ENCODE peak calls at places on chromosomes 11 and 22, in four cellular contexts. H is endothelial cell of umbilical vein, X is lower lobe of right lung, S is spleen. D is an unnamed sample.
A peak's percentile ranks its signal among the peaks of the same experiment; 100 is the strongest.

GRCh38 chr11:63014408-63015055 is 1.1 kb downstream of the SLC22A8 start:
- DNase-seq in H (no peak), X (no peak), S (no peak), D (no peak)

GRCh38 chr11:59939482-59939881 is 1.2 kb downstream of the OOSP1 start:
- DNase-seq in H (no peak), X (no peak), S (no peak), D (no peak)

GRCh38 chr11:84165139-84165538 is 879.0 kb upstream of the CCDC90B start:
- DNase-seq in H (no peak), X (no peak), S (no peak), D (no peak)

GRCh38 chr11:130979386-130979972 is 63.2 kb upstream of the SNX19 start:
- DNase-seq in H (peak; percentile 20), X (no peak), S (no peak), D (peak; percentile 10)

GRCh38 chr11:133929401-133930052 is 27.2 kb downstream of the IGSF9B start:
- DNase-seq in H (no peak), X (no peak), S (no peak), D (no peak)

GRCh38 chr22:34427436-34427835 is 507.2 kb upstream of the LARGE1 start:
- DNase-seq in H (no peak), X (no peak), S (no peak), D (no peak)

GRCh38 chr11:119545978-119546915 is 123.3 kb upstream of the THY1 start:
- DNase-seq in H (no peak), X (no peak), S (no peak), D (no peak)

GRCh38 chr22:17205432-17205831 is 13.8 kb downstream of the ADA2 start:
- DNase-seq in H (no peak), X (no peak), S (no peak), D (no peak)

GRCh38 chr22:20203142-20204099 is 52.6 kb upstream of the CCDC188 start:
- DNase-seq in H (peak; percentile 22), X (peak; percentile 64), S (no peak), D (no peak)

GRCh38 chr11:18012314-18012905 is 437 bp downstream of the SERGEF start:
- DNase-seq in H (peak; percentile 29), X (peak; percentile 50), S (no peak), D (no peak)

GRCh38 chr11:66612458-66612857 is 4.0 kb upstream of the RBM14 start:
- DNase-seq in H (no peak), X (no peak), S (no peak), D (no peak)

GRCh38 chr11:90133560-90134145 is 810 bp upstream of the NAALAD2 start:
- DNase-seq in H (no peak), X (no peak), S (no peak), D (no peak)

GRCh38 chr11:368414-369335 is 624 bp upstream of the B4GALNT4 start:
- DNase-seq in H (peak; percentile 14), X (peak; percentile 41), S (no peak), D (no peak)

GRCh38 chr11:65834202-65834601 is 439 bp downstream of the SNX32 start:
- DNase-seq in H (no peak), X (no peak), S (no peak), D (no peak)

GRCh38 chr22:46114518-46115387 is 35.6 kb upstream of the PPARA start:
- DNase-seq in H (no peak), X (no peak), S (no peak), D (no peak)

GRCh38 chr22:32828150-32828549 is 26.6 kb downstream of the TIMP3 start:
- DNase-seq in H (no peak), X (no peak), S (no peak), D (no peak)

GRCh38 chr11:3162410-3163240 is 2.5 kb downstream of the OSBPL5 start:
- DNase-seq in H (no peak), X (peak; percentile 29), S (peak; percentile 68), D (no peak)

GRCh38 chr11:12079726-12080556 is 30.4 kb upstream of the MICAL2 start:
- DNase-seq in H (peak; percentile 95), X (no peak), S (no peak), D (peak; percentile 90)

GRCh38 chr11:19697721-19698121 is 14.9 kb upstream of the NAV2 start:
- DNase-seq in H (no peak), X (no peak), S (no peak), D (no peak)

GRCh38 chr11:65786786-65787636 is at the start of gene OVOL1:
- DNase-seq in H (no peak), X (peak; percentile 81), S (peak; percentile 84), D (no peak)

GRCh38 chr11:69598147-69598546 is 42.8 kb upstream of the CCND1 start:
- DNase-seq in H (peak; percentile 5), X (no peak), S (no peak), D (no peak)

GRCh38 chr22:43566561-43567332 is 154.9 kb downstream of the MPPED1 start:
- DNase-seq in H (no peak), X (no peak), S (no peak), D (no peak)

GRCh38 chr11:14454861-14455632 is 44.6 kb downstream of the COPB1 start:
- DNase-seq in H (peak; percentile 68), X (no peak), S (no peak), D (no peak)

GRCh38 chr11:119902656-119903181 is 173.7 kb upstream of the NECTIN1 start:
- DNase-seq in H (no peak), X (no peak), S (peak; percentile 1), D (no peak)

GRCh38 chr11:1198766-1199688 is 23.8 kb upstream of the MUC5B start:
- DNase-seq in H (no peak), X (peak; percentile 47), S (peak; percentile 72), D (no peak)

GRCh38 chr11:7534030-7534378 is 20.2 kb downstream of the PPFIBP2 start:
- DNase-seq in H (no peak), X (no peak), S (no peak), D (no peak)

GRCh38 chr11:7538466-7539454 is 25.0 kb downstream of the PPFIBP2 start:
- DNase-seq in H (no peak), X (no peak), S (no peak), D (peak; percentile 28)

GRCh38 chr11:7537260-7537659 is 23.5 kb downstream of the PPFIBP2 start:
- DNase-seq in H (no peak), X (no peak), S (no peak), D (no peak)

GRCh38 chr11:7538023-7538422 is 24.2 kb downstream of the PPFIBP2 start:
- DNase-seq in H (no peak), X (no peak), S (no peak), D (no peak)

DNA sequence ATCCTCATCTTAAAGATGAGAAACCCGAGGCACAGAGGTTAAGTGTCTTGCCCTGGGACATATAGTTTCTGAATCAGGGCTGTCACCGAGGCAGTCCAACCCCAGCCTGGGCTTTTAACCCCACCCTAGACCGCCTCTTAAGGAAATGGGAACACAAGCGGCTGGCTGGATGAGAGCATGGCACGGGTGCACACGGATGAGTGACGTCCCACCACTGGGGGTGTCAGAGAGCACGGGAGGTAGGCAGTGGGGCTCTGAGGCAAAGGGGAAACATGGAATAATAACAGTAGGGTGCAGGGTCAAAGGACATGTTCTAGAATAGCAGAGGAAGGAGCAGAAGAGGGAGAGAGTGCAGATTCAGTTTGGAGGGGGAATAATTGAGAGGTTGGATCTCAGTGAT is 22.3 kb downstream of the PPFIBP2 start:
- DNase-seq in H (no peak), X (no peak), S (no peak), D (no peak)
- TF ChIP-seq CTCF in H (peak; percentile 6), X (no peak), S (no peak), D (no peak)

GRCh38 chr11:117492578-117493251 is 165.1 kb downstream of the CEP164 start:
- DNase-seq in H (no peak), X (no peak), S (peak; percentile 56), D (no peak)
- TF ChIP-seq CTCF in H (no peak), X (no peak), S (no peak), D (no peak)

GRCh38 chr22:36858966-36859365 is 1.8 kb upstream of the NCF4 start:
- DNase-seq in H (no peak), X (no peak), S (no peak), D (no peak)

GRCh38 chr22:36858156-36858555 is 2.6 kb upstream of the NCF4 start:
- DNase-seq in H (no peak), X (no peak), S (no peak), D (no peak)

GRCh38 chr22:36860438-36860820 is 377 bp upstream of the NCF4 start:
- DNase-seq in H (no peak), X (no peak), S (peak; percentile 66), D (no peak)

GRCh38 chr22:36860821-36861659 is at the start of gene NCF4:
- DNase-seq in H (no peak), X (peak; percentile 88), S (peak; percentile 95), D (no peak)

GRCh38 chr22:36860017-36860416 is 789 bp upstream of the NCF4 start:
- DNase-seq in H (no peak), X (no peak), S (no peak), D (no peak)
- TF ChIP-seq CTCF in H (no peak), X (no peak), S (no peak), D (no peak)

GRCh38 chr11:105862736-105863367 is 159.2 kb downstream of the MSANTD4 start:
- DNase-seq in H (peak; percentile 73), X (no peak), S (no peak), D (peak; percentile 10)
- TF ChIP-seq CTCF in H (peak; percentile 49), X (peak; percentile 66), S (peak; percentile 15), D (peak; percentile 63)